ENCODE peak calls at places on chromosomes 11 and 22, in seven cellular contexts. One of them, this sample, is unnamed.

GRCh38 chr11:47987781-47988180 is 7.4 kb downstream of the PTPRJ start:
- DNase-seq in H1: no peak
- DNase-seq in mesenchymal stem cell: no peak
- DNase-seq in H9: no peak
- DNase-seq in mesendoderm: no peak
- DNase-seq in trophoblast cell: no peak
- DNase-seq in IMR-90: no peak
- DNase-seq in this sample: no peak

GRCh38 chr11:75839851-75840250 is 24.8 kb downstream of the UVRAG start:
- DNase-seq in H9: no peak
- DNase-seq in mesenchymal stem cell: no peak
- DNase-seq in H1: no peak
- DNase-seq in trophoblast cell: no peak
- DNase-seq in IMR-90: no peak
- DNase-seq in mesendoderm: no peak
- DNase-seq in this sample: no peak

GRCh38 chr22:26045855-26046254 is 123.4 kb upstream of the SEZ6L start:
- DNase-seq in mesendoderm: peak
- DNase-seq in trophoblast cell: no peak
- DNase-seq in mesenchymal stem cell: no peak
- DNase-seq in IMR-90: no peak
- DNase-seq in H9: no peak
- DNase-seq in H1: no peak
- DNase-seq in this sample: no peak

GRCh38 chr11:32439488-32440210 is 4.3 kb upstream of the WT1 start:
- DNase-seq in H9: no peak
- DNase-seq in IMR-90: no peak
- DNase-seq in mesenchymal stem cell: no peak
- DNase-seq in mesendoderm: no peak
- DNase-seq in H1: no peak
- DNase-seq in trophoblast cell: no peak
- DNase-seq in this sample: no peak

GRCh38 chr22:30204742-30205111 is 41.8 kb downstream of the LIF start:
- DNase-seq in mesendoderm: no peak
- DNase-seq in H1: no peak
- DNase-seq in trophoblast cell: no peak
- DNase-seq in mesenchymal stem cell: peak
- DNase-seq in H9: no peak
- DNase-seq in IMR-90: peak
- DNase-seq in this sample: no peak

GRCh38 chr22:44074286-44074984 is 50.3 kb downstream of the PARVB start:
- DNase-seq in mesendoderm: no peak
- DNase-seq in mesenchymal stem cell: no peak
- DNase-seq in H9: no peak
- DNase-seq in trophoblast cell: no peak
- DNase-seq in H1: no peak
- DNase-seq in IMR-90: no peak
- DNase-seq in this sample: no peak

GRCh38 chr11:111604392-111605009 is 2.3 kb downstream of the SIK2 start:
- DNase-seq in IMR-90: peak
- DNase-seq in trophoblast cell: peak
- DNase-seq in mesendoderm: peak
- DNase-seq in H1: no peak
- DNase-seq in mesenchymal stem cell: peak
- DNase-seq in H9: no peak
- DNase-seq in this sample: peak

GRCh38 chr11:45043755-45044475 is 93.2 kb upstream of the TP53I11 start:
- DNase-seq in mesendoderm: no peak
- DNase-seq in H1: no peak
- DNase-seq in trophoblast cell: no peak
- DNase-seq in mesenchymal stem cell: no peak
- DNase-seq in H9: no peak
- DNase-seq in IMR-90: no peak
- DNase-seq in this sample: no peak

GRCh38 chr11:66579017-66579606 is 10.7 kb upstream of the CTSF start:
- DNase-seq in mesendoderm: peak
- DNase-seq in mesenchymal stem cell: peak
- DNase-seq in IMR-90: peak
- DNase-seq in trophoblast cell: peak
- DNase-seq in H1: no peak
- DNase-seq in H9: peak
- DNase-seq in this sample: peak

GRCh38 chr11:111926505-111927391 is 8.0 kb downstream of the C11orf52 start:
- DNase-seq in mesenchymal stem cell: peak
- DNase-seq in trophoblast cell: peak
- DNase-seq in IMR-90: peak
- DNase-seq in mesendoderm: peak
- DNase-seq in H9: peak
- DNase-seq in H1: peak
- DNase-seq in this sample: peak

GRCh38 chr11:130476200-130476921 is 27.9 kb downstream of the ADAMTS15 start:
- DNase-seq in mesenchymal stem cell: peak
- DNase-seq in IMR-90: peak
- DNase-seq in trophoblast cell: peak
- DNase-seq in mesendoderm: peak
- DNase-seq in H9: no peak
- DNase-seq in H1: no peak
- DNase-seq in this sample: no peak

GRCh38 chr11:40924915-40925314 is 534.5 kb downstream of the LRRC4C start:
- DNase-seq in H1: no peak
- DNase-seq in mesenchymal stem cell: no peak
- DNase-seq in IMR-90: no peak
- DNase-seq in mesendoderm: peak
- DNase-seq in trophoblast cell: no peak
- DNase-seq in H9: no peak
- DNase-seq in this sample: no peak

GRCh38 chr11:75921808-75922207 is 106.8 kb downstream of the UVRAG start:
- DNase-seq in H9: no peak
- DNase-seq in mesendoderm: no peak
- DNase-seq in H1: no peak
- DNase-seq in mesenchymal stem cell: no peak
- DNase-seq in IMR-90: no peak
- DNase-seq in trophoblast cell: no peak
- DNase-seq in this sample: no peak

GRCh38 chr11:66327171-66328035 is 8.8 kb downstream of the RIN1 start:
- DNase-seq in H9: no peak
- DNase-seq in trophoblast cell: no peak
- DNase-seq in H1: no peak
- DNase-seq in mesenchymal stem cell: peak
- DNase-seq in mesendoderm: peak
- DNase-seq in IMR-90: peak
- DNase-seq in this sample: no peak

GRCh38 chr11:133382217-133382746 is 150.0 kb downstream of the OPCML start:
- DNase-seq in mesenchymal stem cell: no peak
- DNase-seq in H9: no peak
- DNase-seq in trophoblast cell: no peak
- DNase-seq in mesendoderm: no peak
- DNase-seq in IMR-90: no peak
- DNase-seq in H1: no peak
- DNase-seq in this sample: no peak

GRCh38 chr11:10486161-10486840 is 31.2 kb downstream of the AMPD3 start:
- DNase-seq in trophoblast cell: no peak
- DNase-seq in H1: no peak
- DNase-seq in mesendoderm: no peak
- DNase-seq in H9: peak
- DNase-seq in IMR-90: no peak
- DNase-seq in mesenchymal stem cell: no peak
- DNase-seq in this sample: no peak

GRCh38 chr11:1931791-1932480 is 12.4 kb downstream of the TNNT3 start:
- DNase-seq in IMR-90: no peak
- DNase-seq in H1: no peak
- DNase-seq in H9: no peak
- DNase-seq in trophoblast cell: no peak
- DNase-seq in mesenchymal stem cell: no peak
- DNase-seq in mesendoderm: no peak
- DNase-seq in this sample: no peak

GRCh38 chr22:49257551-49257951 is 570.1 kb downstream of the BRD1 start:
- DNase-seq in H1: no peak
- DNase-seq in IMR-90: no peak
- DNase-seq in mesenchymal stem cell: no peak
- DNase-seq in mesendoderm: no peak
- DNase-seq in trophoblast cell: no peak
- DNase-seq in H9: peak
- DNase-seq in this sample: no peak

GRCh38 chr11:33461726-33462125 is 204.5 kb downstream of the HIPK3 start:
- DNase-seq in H1: no peak
- DNase-seq in IMR-90: no peak
- DNase-seq in mesendoderm: no peak
- DNase-seq in mesenchymal stem cell: no peak
- DNase-seq in trophoblast cell: peak
- DNase-seq in H9: no peak
- DNase-seq in this sample: no peak

GRCh38 chr11:121212696-121213567 is 79.6 kb upstream of the SC5D start:
- DNase-seq in mesendoderm: no peak
- DNase-seq in IMR-90: no peak
- DNase-seq in H1: no peak
- DNase-seq in H9: no peak
- DNase-seq in trophoblast cell: no peak
- DNase-seq in mesenchymal stem cell: no peak
- DNase-seq in this sample: no peak

GRCh38 chr11:33622231-33622630 is 78.4 kb downstream of the C11orf91 start:
- DNase-seq in H9: no peak
- DNase-seq in IMR-90: peak
- DNase-seq in H1: no peak
- DNase-seq in mesenchymal stem cell: no peak
- DNase-seq in mesendoderm: no peak
- DNase-seq in trophoblast cell: no peak
- DNase-seq in this sample: no peak

GRCh38 chr22:23282089-23282501 is 101.8 kb downstream of the BCR start:
- DNase-seq in mesenchymal stem cell: peak
- DNase-seq in H9: no peak
- DNase-seq in mesendoderm: no peak
- DNase-seq in trophoblast cell: peak
- DNase-seq in IMR-90: peak
- DNase-seq in H1: no peak
- DNase-seq in this sample: no peak

GRCh38 chr22:49394116-49394785 is 433.4 kb downstream of the BRD1 start:
- DNase-seq in trophoblast cell: no peak
- DNase-seq in mesenchymal stem cell: no peak
- DNase-seq in mesendoderm: no peak
- DNase-seq in IMR-90: no peak
- DNase-seq in H9: peak
- DNase-seq in H1: no peak
- DNase-seq in this sample: no peak

GRCh38 chr11:36165638-36166389 is 123.4 kb downstream of the COMMD9 start:
- DNase-seq in H1: no peak
- DNase-seq in H9: no peak
- DNase-seq in mesendoderm: no peak
- DNase-seq in IMR-90: peak
- DNase-seq in trophoblast cell: no peak
- DNase-seq in mesenchymal stem cell: no peak
- DNase-seq in this sample: no peak

GRCh38 chr11:88308576-88308975 is 29.0 kb downstream of the CTSC start:
- DNase-seq in trophoblast cell: no peak
- DNase-seq in IMR-90: no peak
- DNase-seq in H1: peak
- DNase-seq in mesendoderm: peak
- DNase-seq in mesenchymal stem cell: no peak
- DNase-seq in H9: peak
- DNase-seq in this sample: no peak

GRCh38 chr11:14905104-14906033 is 13.3 kb upstream of the CYP2R1 start:
- DNase-seq in H9: peak
- DNase-seq in mesendoderm: peak
- DNase-seq in trophoblast cell: no peak
- DNase-seq in IMR-90: peak
- DNase-seq in mesenchymal stem cell: peak
- DNase-seq in H1: peak
- DNase-seq in this sample: no peak

GRCh38 chr11:6992457-6993431 is 27.4 kb downstream of the ZNF214 start:
- DNase-seq in mesendoderm: no peak
- DNase-seq in H9: no peak
- DNase-seq in H1: no peak
- DNase-seq in trophoblast cell: peak
- DNase-seq in IMR-90: peak
- DNase-seq in mesenchymal stem cell: peak
- DNase-seq in this sample: no peak
- H3K23ac ChIP-seq in mesendoderm: no peak
- H3K23ac ChIP-seq in H9: no peak
- H3K23ac ChIP-seq in H1: no peak
- H3K23ac ChIP-seq in trophoblast cell: no peak
- H3K23ac ChIP-seq in IMR-90: peak
- H3K23ac ChIP-seq in mesenchymal stem cell: no peak
- H3K23ac ChIP-seq in this sample: no peak

GRCh38 chr11:106390078-106390477 is 312.6 kb downstream of the AASDHPPT start:
- DNase-seq in H9: no peak
- DNase-seq in mesenchymal stem cell: no peak
- DNase-seq in H1: no peak
- DNase-seq in trophoblast cell: no peak
- DNase-seq in IMR-90: no peak
- DNase-seq in mesendoderm: no peak
- DNase-seq in this sample: no peak
- H3K23ac ChIP-seq in H9: no peak
- H3K23ac ChIP-seq in mesenchymal stem cell: no peak
- H3K23ac ChIP-seq in H1: no peak
- H3K23ac ChIP-seq in trophoblast cell: no peak
- H3K23ac ChIP-seq in IMR-90: peak
- H3K23ac ChIP-seq in mesendoderm: no peak
- H3K23ac ChIP-seq in this sample: no peak

DNA sequence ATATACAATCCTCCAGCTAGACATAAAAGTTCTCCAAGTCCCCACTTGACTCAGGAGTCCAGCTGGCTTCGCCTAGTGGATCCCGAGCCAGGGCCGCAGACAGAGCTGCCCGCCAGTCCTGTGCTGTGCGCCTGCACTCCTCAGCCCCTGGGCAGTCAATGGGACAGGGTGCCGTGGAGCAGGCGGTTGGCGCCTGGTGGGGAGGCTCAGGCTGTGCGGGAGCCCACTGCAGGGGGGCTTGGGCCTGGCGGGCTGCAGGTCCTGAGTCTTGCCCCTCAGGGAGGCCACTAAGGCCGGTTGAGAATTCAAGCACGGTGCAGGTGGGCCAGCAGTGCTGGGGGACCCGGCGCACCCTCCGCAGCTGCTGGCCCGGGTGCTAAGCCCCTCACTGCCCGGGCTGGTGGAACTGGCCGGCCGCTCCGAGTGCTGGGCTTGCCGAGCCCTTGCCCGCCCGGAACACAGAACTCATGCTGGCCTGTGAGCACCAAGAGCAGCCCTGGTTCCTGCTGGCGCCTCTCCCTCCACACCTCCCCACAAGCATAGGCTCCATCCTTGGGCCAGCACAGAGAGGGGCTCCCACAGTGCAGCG is 884.8 kb upstream of the LRRC4C start:
- DNase-seq in mesenchymal stem cell: no peak
- DNase-seq in H1: no peak
- DNase-seq in trophoblast cell: no peak
- DNase-seq in H9: no peak
- DNase-seq in IMR-90: no peak
- DNase-seq in mesendoderm: no peak
- DNase-seq in this sample: no peak
- H3K23ac ChIP-seq in mesenchymal stem cell: no peak
- H3K23ac ChIP-seq in H1: no peak
- H3K23ac ChIP-seq in trophoblast cell: no peak
- H3K23ac ChIP-seq in H9: no peak
- H3K23ac ChIP-seq in IMR-90: no peak
- H3K23ac ChIP-seq in mesendoderm: no peak
- H3K23ac ChIP-seq in this sample: no peak

DNA sequence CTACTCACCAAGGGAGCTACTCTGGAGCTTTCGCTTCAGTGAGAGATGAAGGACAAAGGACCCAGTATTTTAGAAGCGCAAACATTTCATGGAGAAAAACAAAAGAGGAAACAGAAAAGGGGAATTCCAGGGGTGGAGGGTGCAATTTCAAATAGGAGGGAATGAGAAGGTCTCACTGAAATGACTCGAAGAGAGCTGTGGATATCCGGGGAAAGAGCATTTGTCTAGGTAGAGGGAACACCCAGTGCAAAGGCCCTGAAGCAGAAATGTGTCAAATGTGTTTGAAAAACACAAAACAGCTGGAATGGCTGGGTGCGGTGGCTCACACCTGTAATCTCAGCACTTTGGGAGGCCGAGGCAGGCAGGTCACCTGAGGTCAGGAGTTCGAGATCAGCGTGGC is 2.4 kb downstream of the RPS19BP1 start:
- DNase-seq in trophoblast cell: no peak
- DNase-seq in mesenchymal stem cell: no peak
- DNase-seq in H1: no peak
- DNase-seq in IMR-90: no peak
- DNase-seq in H9: no peak
- DNase-seq in mesendoderm: no peak
- DNase-seq in this sample: no peak
- H3K23ac ChIP-seq in trophoblast cell: no peak
- H3K23ac ChIP-seq in mesenchymal stem cell: no peak
- H3K23ac ChIP-seq in H1: no peak
- H3K23ac ChIP-seq in IMR-90: no peak
- H3K23ac ChIP-seq in H9: no peak
- H3K23ac ChIP-seq in mesendoderm: no peak
- H3K23ac ChIP-seq in this sample: no peak

This sample was measured in neuronal stem cell.